ENCODE peak calls at places on chromosomes 16 and 17, in seven cellular contexts. O, E, P, L, R, T and N are unnamed samples.

GRCh38 chr17:67696853-67697505 is 20.8 kb upstream of the NOL11 start:
- DNase-seq in T (no peak), E (no peak), L (no peak), O (no peak), R (no peak), P (no peak), N (no peak)

GRCh38 chr17:38448208-38448776 is 20.0 kb downstream of the ARHGAP23 start:
- DNase-seq in R (no peak), T (no peak), E (no peak), P (no peak), L (no peak), O (peak; percentile 18), N (no peak)

GRCh38 chr16:73405851-73406250 is 357.9 kb upstream of the ZFHX3 start:
- DNase-seq in O (no peak), R (no peak), T (no peak), L (no peak), P (no peak), E (no peak), N (no peak)

GRCh38 chr16:22380529-22380928 is 6.1 kb upstream of the CDR2 start:
- DNase-seq in R (no peak), L (no peak), P (no peak), E (no peak), O (no peak), T (no peak), N (no peak)

GRCh38 chr16:50696575-50697420 is 3.4 kb downstream of the NOD2 start:
- DNase-seq in L (peak; percentile 42), R (no peak), O (peak; percentile 92), P (peak; percentile 92), T (no peak), E (no peak), N (peak; percentile 71)

GRCh38 chr17:27878776-27879562 is 14.2 kb downstream of the LYRM9 start:
- DNase-seq in L (no peak), T (no peak), P (no peak), O (peak; percentile 56), R (no peak), E (no peak), N (peak; percentile 15)

GRCh38 chr17:7060165-7060890 is 16.4 kb upstream of the SLC16A11 start:
- DNase-seq in L (no peak), E (no peak), T (peak; percentile 20), P (no peak), R (no peak), O (no peak), N (no peak)

GRCh38 chr17:34254651-34255380 is at the start of gene CCL2:
- DNase-seq in E (no peak), O (peak; percentile 91), P (peak; percentile 85), R (no peak), L (no peak), T (peak; percentile 35), N (peak; percentile 19)

GRCh38 chr17:47203984-47204721 is 5.0 kb upstream of the MYL4 start:
- DNase-seq in L (no peak), E (no peak), T (no peak), R (no peak), O (no peak), P (no peak), N (no peak)

GRCh38 chr17:66531826-66532439 is 229.5 kb downstream of the PRKCA start:
- DNase-seq in R (no peak), L (no peak), E (no peak), T (no peak), P (no peak), O (no peak), N (no peak)

GRCh38 chr17:48209973-48210372 is 102.4 kb downstream of the SNX11 start:
- DNase-seq in O (no peak), P (no peak), T (no peak), L (no peak), E (no peak), R (no peak), N (no peak)

GRCh38 chr16:8568231-8568617 is 22.1 kb downstream of the TMEM114 start:
- DNase-seq in T (no peak), R (no peak), P (no peak), L (no peak), O (no peak), E (no peak), N (no peak)